ENCODE peak calls at places on chromosome 9, in seven cellular contexts. Y is fibroblast of lung, O is NCI-H1105, F is lower leg skin, S is aorta, A is EL, K is brain microvascular endothelial cell. E is an unnamed sample.

GRCh38 chr9:28915256-28915930 is 1342.1 kb upstream of the C9orf72 start:
- DNase-seq in Y (no peak), O (no peak), F (no peak), S (no peak), A (no peak), K (no peak), E (no peak)

GRCh38 chr9:135077497-135078200 is 9.8 kb upstream of the OLFM1 start:
- DNase-seq in Y (peak), O (no peak), F (no peak), S (no peak), A (no peak), K (peak), E (no peak)

GRCh38 chr9:128339761-128340690 is at the start of gene SLC27A4:
- DNase-seq in Y (peak), O (peak), F (peak), S (peak), A (peak), K (peak), E (peak)

GRCh38 chr9:132077881-132078280 is 1.8 kb downstream of the MED27 start:
- DNase-seq in Y (no peak), O (no peak), F (no peak), S (no peak), A (peak), K (no peak), E (no peak)

GRCh38 chr9:128702445-128702948 is at the start of gene PKN3:
- DNase-seq in Y (peak), O (no peak), F (peak), S (peak), A (peak), K (peak), E (peak)

GRCh38 chr9:16385590-16386578 is 484.6 kb downstream of the BNC2 start:
- DNase-seq in Y (peak), O (no peak), F (peak), S (no peak), A (peak), K (no peak), E (no peak)

GRCh38 chr9:98255064-98255577 is 328 bp downstream of the TBC1D2 start:
- DNase-seq in Y (peak), O (peak), F (no peak), S (no peak), A (peak), K (peak), E (peak)

GRCh38 chr9:21119093-21119770 is 22.4 kb downstream of the IFNW1 start:
- DNase-seq in Y (no peak), O (no peak), F (no peak), S (peak), A (no peak), K (no peak), E (no peak)

GRCh38 chr9:113215142-113215541 is 5.9 kb downstream of the FKBP15 start:
- DNase-seq in Y (peak), O (no peak), F (no peak), S (no peak), A (peak), K (no peak), E (no peak)

GRCh38 chr9:86041331-86041741 is 58.0 kb downstream of the GOLM1 start:
- DNase-seq in Y (peak), O (no peak), F (no peak), S (no peak), A (no peak), K (no peak), E (no peak)

GRCh38 chr9:131033269-131034224 is 24.6 kb downstream of the LAMC3 start:
- DNase-seq in Y (no peak), O (no peak), F (no peak), S (no peak), A (no peak), K (no peak), E (no peak)

GRCh38 chr9:101477214-101477613 is 41.6 kb upstream of the ALDOB start:
- DNase-seq in Y (peak), O (no peak), F (no peak), S (no peak), A (no peak), K (no peak), E (no peak)

GRCh38 chr9:131273146-131273545 is 3.2 kb downstream of the FAM78A start:
- DNase-seq in Y (no peak), O (no peak), F (no peak), S (no peak), A (no peak), K (no peak), E (peak)

GRCh38 chr9:110303136-110303535 is 34.5 kb downstream of the TXNDC8 start:
- DNase-seq in Y (no peak), O (no peak), F (no peak), S (no peak), A (peak), K (no peak), E (no peak)

GRCh38 chr9:136525207-136525606 is 20.6 kb downstream of the NOTCH1 start:
- DNase-seq in Y (no peak), O (no peak), F (no peak), S (no peak), A (no peak), K (no peak), E (no peak)

GRCh38 chr9:2241875-2242741 is 227.0 kb downstream of the SMARCA2 start:
- DNase-seq in Y (peak), O (peak), F (peak), S (peak), A (peak), K (peak), E (peak)

GRCh38 chr9:105191508-105192118 is 52.8 kb upstream of the SLC44A1 start:
- DNase-seq in Y (peak), O (no peak), F (peak), S (no peak), A (no peak), K (no peak), E (no peak)

GRCh38 chr9:124428751-124429529 is 13.7 kb upstream of the PSMB7 start:
- DNase-seq in Y (no peak), O (no peak), F (no peak), S (no peak), A (no peak), K (no peak), E (peak)

GRCh38 chr9:104971521-104971920 is 43.6 kb upstream of the ABCA1 start:
- DNase-seq in Y (peak), O (no peak), F (no peak), S (no peak), A (no peak), K (no peak), E (no peak)

GRCh38 chr9:93156475-93157008 is 22.5 kb upstream of the NINJ1 start:
- DNase-seq in Y (no peak), O (no peak), F (no peak), S (no peak), A (no peak), K (no peak), E (no peak)

GRCh38 chr9:121561385-121562222 is 62.0 kb upstream of the GGTA1 start:
- DNase-seq in Y (no peak), O (no peak), F (no peak), S (no peak), A (no peak), K (no peak), E (peak)

GRCh38 chr9:114583371-114583770 is 4.2 kb upstream of the ATP6V1G1 start:
- DNase-seq in Y (peak), O (no peak), F (no peak), S (no peak), A (no peak), K (no peak), E (no peak)

GRCh38 chr9:68697846-68698245 is 7.2 kb upstream of the PIP5K1B start:
- DNase-seq in Y (no peak), O (no peak), F (no peak), S (no peak), A (no peak), K (no peak), E (no peak)

GRCh38 chr9:21831841-21832509 is 29.5 kb downstream of the MTAP start:
- DNase-seq in Y (peak), O (no peak), F (no peak), S (no peak), A (peak), K (peak), E (no peak)

GRCh38 chr9:93292288-93292615 is 108.3 kb downstream of the WNK2 start:
- DNase-seq in Y (no peak), O (no peak), F (no peak), S (no peak), A (no peak), K (no peak), E (no peak)

GRCh38 chr9:136808075-136808780 is 480 bp downstream of the RABL6 start:
- DNase-seq in Y (no peak), O (no peak), F (no peak), S (peak), A (peak), K (no peak), E (peak)

GRCh38 chr9:3760031-3760430 is 234.2 kb upstream of the RFX3 start:
- DNase-seq in Y (peak), O (peak), F (no peak), S (no peak), A (no peak), K (peak), E (no peak)

GRCh38 chr9:99852617-99853016 is 30.9 kb downstream of the NR4A3 start:
- DNase-seq in Y (no peak), O (no peak), F (no peak), S (no peak), A (no peak), K (no peak), E (no peak)

E was measured in upper lobe of left lung.